ENCODE peak calls at places on chromosome 6, in five cellular contexts. P is activated CD4-positive, alpha-beta T cell treated with anti-CD3 and anti-CD28 coated beads, Interleukin-2, amount 50 U/mL, for 1 hour; C is ELR; I is activated CD4-positive, CD25-positive, alpha-beta regulatory T cell; K is sigmoid colon. N is an unnamed sample.

GRCh38 chr6:12602951-12603710 is 113.4 kb upstream of the PHACTR1 start:
- DNase-seq in P (no peak), C (peak; percentile 76), I (no peak), K (no peak), N (peak; percentile 44)

GRCh38 chr6:16633465-16633864 is 127.8 kb downstream of the ATXN1 start:
- DNase-seq in P (no peak), C (no peak), I (no peak), K (no peak), N (no peak)

GRCh38 chr6:116046739-116047138 is 14.0 kb downstream of the FRK start:
- DNase-seq in P (no peak), C (no peak), I (no peak), K (no peak), N (no peak)

GRCh38 chr6:166578536-166579233 is 7.8 kb downstream of the RAMACL start:
- DNase-seq in P (no peak), C (no peak), I (no peak), K (no peak), N (no peak)

GRCh38 chr6:132257561-132257960 is 143.7 kb downstream of the MOXD1 start:
- DNase-seq in P (no peak), C (no peak), I (no peak), K (no peak), N (no peak)

GRCh38 chr6:30818426-30818841 is 65.9 kb upstream of the DDR1 start:
- DNase-seq in P (no peak), C (peak; percentile 90), I (no peak), K (no peak), N (peak; percentile 16)

GRCh38 chr6:96626749-96627353 is 63.9 kb downstream of the FHL5 start:
- DNase-seq in P (no peak), C (peak; percentile 46), I (no peak), K (no peak), N (peak; percentile 76)

GRCh38 chr6:124800222-124800621 is 162.0 kb upstream of the RNF217 start:
- DNase-seq in P (no peak), C (no peak), I (no peak), K (no peak), N (no peak)

GRCh38 chr6:27684264-27685211 is 211.6 kb upstream of the ZNF184 start:
- DNase-seq in P (peak; percentile 49), C (peak; percentile 95), I (peak; percentile 3), K (no peak), N (peak; percentile 93)

GRCh38 chr6:147017153-147017552 is 187.1 kb upstream of the STXBP5 start:
- DNase-seq in P (no peak), C (no peak), I (no peak), K (no peak), N (no peak)

GRCh38 chr6:121510568-121511177 is 75.2 kb downstream of the GJA1 start:
- DNase-seq in P (no peak), C (no peak), I (no peak), K (no peak), N (no peak)

GRCh38 chr6:168956884-168957730 is 296.5 kb downstream of the THBS2 start:
- DNase-seq in P (peak; percentile 44), C (peak; percentile 85), I (no peak), K (peak; percentile 90), N (peak; percentile 88)

GRCh38 chr6:45480697-45481415 is 103.1 kb upstream of the SUPT3H start:
- DNase-seq in P (no peak), C (peak; percentile 10), I (no peak), K (no peak), N (no peak)

GRCh38 chr6:7685276-7685675 is 40.6 kb upstream of the BMP6 start:
- DNase-seq in P (no peak), C (no peak), I (no peak), K (no peak), N (no peak)

GRCh38 chr6:110140650-110141049 is 38.8 kb downstream of the WASF1 start:
- DNase-seq in P (no peak), C (peak; percentile 80), I (no peak), K (no peak), N (peak; percentile 81)

N was measured in RKO.